ENCODE peak calls at places on chromosomes 4 and X, in ten cellular contexts. A is GM13976; H is GM12864; U is upper lobe of right lung; Z is choroid plexus epithelial cell; W is CD8-positive, alpha-beta T cell; L is type B pancreatic cell; M is fibroblast of the aortic adventitia; Q is GM12865; B is lower leg skin. I is an unnamed sample.
A peak's percentile ranks its signal among the peaks of the same experiment; 100 is the strongest.

GRCh38 chrX:21770631-21771321 is 12.9 kb upstream of the SMPX start:
- DNase-seq in A (no peak), U (no peak), Z (no peak), M (no peak), L (no peak), H (no peak), B (no peak), Q (no peak), W (no peak), I (no peak)

GRCh38 chrX:119292445-119292844 is 56.4 kb downstream of the PGRMC1 start:
- DNase-seq in B (no peak), A (no peak), L (no peak), Z (peak; percentile 1), Q (no peak), H (no peak), U (no peak), W (no peak), M (no peak), I (no peak)

GRCh38 chr4:89752932-89753598 is 83.9 kb downstream of the SNCA start:
- DNase-seq in U (no peak), L (no peak), Q (no peak), M (peak; percentile 81), B (peak; percentile 26), Z (peak; percentile 94), A (no peak), H (no peak), W (no peak), I (no peak)

GRCh38 chr4:68905598-68906237 is 45.9 kb downstream of the UGT2A3 start:
- DNase-seq in M (peak; percentile 81), A (no peak), H (no peak), W (no peak), Z (peak; percentile 9), L (no peak), B (no peak), U (no peak), Q (peak; percentile 47), I (no peak)

GRCh38 chrX:105191878-105192277 is 28.6 kb downstream of the TEX13A start:
- DNase-seq in Q (peak; percentile 0), L (no peak), U (no peak), B (no peak), W (no peak), M (no peak), A (peak; percentile 6), H (no peak), Z (peak; percentile 48), I (peak; percentile 4)

GRCh38 chr4:110769578-110769977 is 146.7 kb upstream of the PITX2 start:
- DNase-seq in M (no peak), W (no peak), L (no peak), H (no peak), U (no peak), A (no peak), Z (no peak), Q (no peak), B (no peak), I (no peak)

GRCh38 chr4:76640252-76640925 is 205.4 kb downstream of the SHROOM3 start:
- DNase-seq in M (no peak), Z (no peak), B (peak; percentile 18), Q (no peak), U (peak; percentile 79), W (no peak), A (no peak), L (no peak), H (no peak), I (no peak)

GRCh38 chr4:82639947-82640346 is 78.2 kb upstream of the TMEM150C start:
- DNase-seq in Q (no peak), L (no peak), U (no peak), B (no peak), M (peak; percentile 7), Z (no peak), H (no peak), A (no peak), W (no peak), I (no peak)

GRCh38 chr4:62209757-62210156 is 1009.6 kb downstream of the ADGRL3 start:
- DNase-seq in A (no peak), W (no peak), Z (no peak), L (no peak), B (no peak), M (no peak), Q (no peak), U (no peak), H (no peak), I (no peak)

GRCh38 chr4:149280886-149281285 is 534.8 kb downstream of the IQCM start:
- DNase-seq in U (no peak), A (no peak), L (no peak), H (no peak), Z (no peak), M (no peak), B (no peak), Q (no peak), W (no peak), I (no peak)

GRCh38 chr4:110902500-110902899 is 279.6 kb upstream of the PITX2 start:
- DNase-seq in M (peak; percentile 49), A (no peak), W (no peak), L (no peak), B (no peak), H (no peak), Q (no peak), U (no peak), Z (no peak), I (no peak)

GRCh38 chrX:153900806-153901752 is 3.4 kb upstream of the AVPR2 start:
- DNase-seq in W (peak; percentile 50), L (no peak), A (peak; percentile 88), H (peak; percentile 44), Z (peak; percentile 83), M (peak; percentile 75), U (peak; percentile 68), B (peak; percentile 24), Q (peak; percentile 82), I (no peak)

DNA sequence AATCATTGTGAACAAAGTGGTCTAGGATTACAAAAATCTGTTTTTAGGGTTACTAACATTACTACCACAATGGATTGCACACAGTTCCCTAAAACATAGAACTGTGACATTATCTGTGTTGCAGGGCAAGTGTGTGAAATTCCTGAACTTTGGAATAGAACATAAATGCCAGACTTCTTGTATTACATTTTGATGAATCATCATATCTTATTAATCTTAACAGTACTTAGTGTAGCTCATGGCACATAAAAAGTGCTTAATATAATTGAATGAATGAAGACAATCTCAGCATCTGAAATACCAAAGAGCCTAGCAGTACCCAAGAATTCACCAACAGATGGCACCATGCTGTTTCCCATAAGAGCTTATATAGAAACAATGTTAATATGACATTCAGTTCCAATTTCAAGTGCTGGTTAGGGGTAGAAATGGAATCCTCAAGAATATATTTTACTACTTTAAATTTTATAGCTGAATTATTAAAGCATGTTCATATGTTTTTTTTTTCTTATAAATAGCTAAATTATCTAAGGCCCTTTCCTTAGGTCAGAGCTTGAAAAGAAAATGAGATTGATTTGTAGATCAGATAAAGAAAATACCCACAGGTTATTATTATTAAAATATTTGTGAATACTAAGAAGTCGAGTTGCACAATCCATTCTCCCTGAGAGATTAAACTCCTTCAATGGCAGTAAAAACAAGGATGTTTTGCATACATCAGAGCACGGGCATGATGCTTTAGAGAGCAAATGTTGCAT is 25.8 kb upstream of the SHISA3 start:
- DNase-seq in A (peak; percentile 62), U (no peak), W (no peak), B (no peak), M (peak; percentile 87), Z (peak; percentile 70), Q (peak; percentile 75), H (peak; percentile 46), L (no peak), I (no peak)
- TF ChIP-seq CTCF in A (peak; percentile 47), U (peak; percentile 60), W (peak; percentile 23), B (no peak), M (peak; percentile 82), Z (peak; percentile 52), Q (peak; percentile 53), H (peak; percentile 44), L (peak; percentile 78), I (peak; percentile 34)

GRCh38 chr4:137226221-137226620 is 306.1 kb downstream of the PCDH18 start:
- DNase-seq in W (no peak), Q (no peak), H (no peak), M (no peak), B (no peak), U (no peak), Z (peak; percentile 16), L (no peak), A (no peak), I (no peak)

DNA sequence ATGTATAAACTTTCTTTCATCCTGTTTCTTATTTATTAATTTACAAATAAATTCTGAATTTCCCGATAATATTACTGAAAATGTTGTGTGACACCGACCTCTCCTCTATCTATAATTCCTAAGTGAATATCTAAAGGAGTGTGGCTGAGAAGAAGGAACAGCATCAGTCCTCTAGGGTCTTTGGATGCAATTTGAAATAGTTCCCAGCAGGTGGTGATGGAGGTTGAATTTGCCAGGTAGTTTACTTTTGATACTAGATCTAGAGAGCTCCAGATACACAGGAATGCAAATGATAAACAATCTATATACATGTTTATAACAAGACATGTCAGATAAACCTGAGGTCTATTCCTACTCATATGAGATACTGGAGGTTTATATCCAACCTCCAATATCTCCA is 305.4 kb downstream of the PCDH18 start:
- DNase-seq in A (no peak), W (no peak), H (no peak), L (no peak), B (no peak), Q (peak; percentile 5), M (peak; percentile 41), Z (peak; percentile 43), U (no peak), I (peak; percentile 9)
- TF ChIP-seq CTCF in A (no peak), W (no peak), H (no peak), L (peak; percentile 62), B (no peak), Q (peak; percentile 8), M (peak; percentile 45), Z (peak; percentile 56), U (peak; percentile 16), I (peak; percentile 49)

GRCh38 chr4:134645778-134646177 is 444.2 kb upstream of the PABPC4L start:
- DNase-seq in W (no peak), U (no peak), M (no peak), Z (no peak), L (no peak), A (no peak), B (no peak), H (no peak), Q (no peak), I (no peak)

DNA sequence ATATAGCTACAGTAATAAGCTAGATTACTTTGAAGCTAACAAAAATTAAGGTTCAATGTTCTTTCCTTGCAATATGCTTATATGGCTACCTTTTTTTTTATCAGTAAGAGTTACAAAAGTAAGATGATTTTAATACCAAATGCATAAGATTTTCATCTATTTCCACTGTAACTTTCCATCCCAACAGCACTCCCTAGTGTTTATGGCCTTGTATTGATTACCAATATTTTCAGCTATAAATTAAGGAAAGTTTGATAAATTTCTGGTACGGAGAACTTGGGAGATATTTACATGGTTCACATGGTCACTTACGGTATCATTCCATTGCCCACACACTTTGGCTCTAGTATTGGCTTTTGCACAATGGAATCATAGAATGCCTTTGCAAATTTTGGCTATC is 448.9 kb upstream of the PABPC4L start:
- DNase-seq in A (no peak), B (no peak), W (no peak), M (no peak), U (no peak), Z (no peak), L (no peak), Q (no peak), H (no peak), I (no peak)
- TF ChIP-seq CTCF in A (no peak), B (no peak), W (no peak), M (no peak), U (no peak), Z (no peak), L (no peak), Q (no peak), H (no peak), I (peak; percentile 25)

GRCh38 chr4:158781963-158782362 is 13.1 kb downstream of the FNIP2 start:
- DNase-seq in L (no peak), W (no peak), U (no peak), Z (peak; percentile 24), Q (no peak), H (no peak), M (no peak), A (no peak), B (no peak), I (no peak)
- TF ChIP-seq CTCF in L (no peak), W (no peak), U (no peak), Z (peak; percentile 13), Q (no peak), H (no peak), M (peak; percentile 2), A (no peak), B (no peak), I (no peak)

I was measured in endothelial cell.